ENCODE peak calls at places on chromosomes 1 and 21, in eight cellular contexts. G, I, W, K, P, F, O and S are unnamed samples.

GRCh38 chr1:102191723-102192122 is 195.0 kb upstream of the OLFM3 start:
- DNase-seq in G (peak; percentile 75), I (peak; percentile 85), W (peak; percentile 8), K (peak; percentile 40), P (no peak), F (no peak), O (peak; percentile 8), S (no peak)

GRCh38 chr1:175129182-175129581 is 61.5 kb downstream of the TNN start:
- DNase-seq in G (no peak), I (no peak), W (peak; percentile 75), K (no peak), P (no peak), F (no peak), O (no peak), S (peak; percentile 7)

GRCh38 chr1:11725616-11726015 is 10.3 kb upstream of the AGTRAP start:
- DNase-seq in G (no peak), I (no peak), W (no peak), K (no peak), P (no peak), F (no peak), O (no peak), S (no peak)

GRCh38 chr1:223834660-223835263 is 11.0 kb downstream of the TP53BP2 start:
- DNase-seq in G (no peak), I (no peak), W (peak; percentile 87), K (no peak), P (no peak), F (no peak), O (peak; percentile 68), S (no peak)

GRCh38 chr21:37082856-37083611 is 10.0 kb downstream of the TTC3 start:
- DNase-seq in G (no peak), I (no peak), W (no peak), K (no peak), P (no peak), F (no peak), O (no peak), S (no peak)

GRCh38 chr1:244388961-244389360 is 62.7 kb downstream of the ADSS2 start:
- DNase-seq in G (no peak), I (no peak), W (no peak), K (no peak), P (no peak), F (no peak), O (no peak), S (no peak)

GRCh38 chr1:206729507-206729906 is 41.1 kb upstream of the IL19 start:
- DNase-seq in G (no peak), I (no peak), W (no peak), K (no peak), P (no peak), F (no peak), O (no peak), S (no peak)

GRCh38 chr1:27105018-27105417 is 49.9 kb downstream of the SLC9A1 start:
- DNase-seq in G (no peak), I (no peak), W (no peak), K (no peak), P (no peak), F (no peak), O (no peak), S (no peak)

GRCh38 chr1:183742367-183742766 is 62.6 kb upstream of the RGL1 start:
- DNase-seq in G (peak; percentile 32), I (no peak), W (no peak), K (no peak), P (no peak), F (no peak), O (no peak), S (no peak)

GRCh38 chr1:234408757-234409156 is 35.5 kb downstream of the COA6 start:
- DNase-seq in G (no peak), I (no peak), W (no peak), K (no peak), P (no peak), F (no peak), O (peak; percentile 90), S (no peak)

GRCh38 chr1:10338047-10338446 is 60.8 kb upstream of the PGD start:
- DNase-seq in G (peak; percentile 62), I (peak; percentile 68), W (peak; percentile 61), K (peak; percentile 61), P (peak; percentile 27), F (no peak), O (peak; percentile 38), S (no peak)

GRCh38 chr1:221718391-221719277 is 23.3 kb downstream of the DUSP10 start:
- DNase-seq in G (peak; percentile 40), I (peak; percentile 25), W (peak; percentile 54), K (no peak), P (no peak), F (no peak), O (no peak), S (no peak)

GRCh38 chr1:103529746-103530145 is 4.2 kb downstream of the RNPC3 start:
- DNase-seq in G (peak; percentile 9), I (peak; percentile 58), W (no peak), K (no peak), P (peak; percentile 16), F (no peak), O (peak; percentile 47), S (no peak)

GRCh38 chr1:77538956-77539509 is 143.4 kb downstream of the ZZZ3 start:
- DNase-seq in G (peak; percentile 20), I (no peak), W (peak; percentile 85), K (no peak), P (peak; percentile 35), F (no peak), O (no peak), S (peak; percentile 62)

GRCh38 chr1:118154220-118154619 is 30.8 kb downstream of the SPAG17 start:
- DNase-seq in G (peak; percentile 34), I (peak; percentile 21), W (peak; percentile 45), K (no peak), P (no peak), F (no peak), O (no peak), S (no peak)

GRCh38 chr1:119982006-119982405 is 85.7 kb upstream of the ADAM30 start:
- DNase-seq in G (no peak), I (no peak), W (peak; percentile 70), K (no peak), P (no peak), F (no peak), O (no peak), S (no peak)

GRCh38 chr1:191757003-191757402 is 401.3 kb upstream of the RGS18 start:
- DNase-seq in G (no peak), I (no peak), W (no peak), K (no peak), P (no peak), F (no peak), O (no peak), S (no peak)

GRCh38 chr1:14760780-14761179 is 162.3 kb downstream of the KAZN start:
- DNase-seq in G (no peak), I (no peak), W (no peak), K (no peak), P (no peak), F (no peak), O (no peak), S (no peak)
- H3K9me3 ChIP-seq in G (no peaks in the 10 kb centered on the region), I (no peaks in the 10 kb centered on the region), W (no peaks in the 10 kb centered on the region), K (no peaks in the 10 kb centered on the region), P (no peaks in the 10 kb centered on the region), F (no peaks in the 10 kb centered on the region), O (no peaks in the 10 kb centered on the region), S (no peaks in the 10 kb centered on the region)

DNA sequence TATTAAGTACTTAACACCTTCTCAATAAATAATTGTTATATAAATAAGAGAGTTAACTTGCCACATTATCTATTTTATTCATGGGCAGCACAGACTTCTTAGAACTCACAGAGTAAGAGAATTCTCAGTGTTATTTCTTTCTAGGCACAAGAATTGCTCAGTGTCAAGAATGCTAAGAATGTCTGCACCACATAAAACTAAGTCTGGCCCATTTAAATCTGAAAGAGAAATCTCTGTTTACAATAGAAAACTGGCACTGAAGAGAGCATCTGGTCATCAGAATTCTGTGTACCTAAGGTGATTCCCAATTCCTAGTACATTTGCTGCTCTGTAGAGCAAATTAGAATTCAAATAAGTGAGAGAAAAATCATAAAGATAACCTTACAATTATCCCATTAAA is 3.8 kb downstream of the OR10K2 start:
- DNase-seq in G (no peak), I (peak; percentile 22), W (no peak), K (no peak), P (no peak), F (no peak), O (no peak), S (no peak)
- H3K9me3 ChIP-seq in G (no peaks in the 10 kb centered on the region), I (no peaks in the 10 kb centered on the region), W (no peaks in the 10 kb centered on the region), K (no peaks in the 10 kb centered on the region), P (peaks cover under 1% of the 10 kb centered on the region), F (no peaks in the 10 kb centered on the region), O (no peaks in the 10 kb centered on the region), S (peaks cover 2% of the 10 kb centered on the region)

GRCh38 chr21:45187646-45188045 is 100.0 kb downstream of the POFUT2 start:
- DNase-seq in G (no peak), I (no peak), W (no peak), K (no peak), P (no peak), F (no peak), O (no peak), S (no peak)

GRCh38 chr21:45184869-45185268 is 102.8 kb downstream of the POFUT2 start:
- DNase-seq in G (no peak), I (no peak), W (no peak), K (no peak), P (no peak), F (no peak), O (no peak), S (no peak)

GRCh38 chr21:45192332-45192731 is 95.4 kb downstream of the POFUT2 start:
- DNase-seq in G (no peak), I (peak; percentile 33), W (no peak), K (no peak), P (no peak), F (no peak), O (no peak), S (no peak)

GRCh38 chr21:45186709-45187108 is 101.0 kb downstream of the POFUT2 start:
- DNase-seq in G (no peak), I (no peak), W (no peak), K (no peak), P (no peak), F (no peak), O (no peak), S (no peak)

DNA sequence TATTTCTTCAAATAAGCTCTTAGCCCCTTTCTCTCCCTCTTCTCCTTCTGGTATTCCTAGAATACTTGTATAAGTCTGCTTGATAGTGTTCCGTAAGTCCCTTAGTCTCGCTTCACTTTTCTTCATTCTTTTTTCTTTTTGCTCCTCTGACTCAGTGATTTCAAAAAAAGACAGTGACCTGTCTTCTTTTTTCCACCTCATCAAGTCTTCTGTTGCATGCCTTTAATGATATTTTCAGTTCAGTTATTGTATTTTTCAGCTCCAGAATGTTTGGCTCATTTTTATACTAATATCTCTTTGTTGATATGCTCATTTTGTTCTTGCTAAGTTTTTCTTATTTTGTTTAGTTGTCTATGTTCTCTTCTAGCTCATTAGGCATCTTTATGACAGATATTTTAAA is 97.7 kb downstream of the POFUT2 start:
- DNase-seq in G (no peak), I (no peak), W (no peak), K (no peak), P (no peak), F (no peak), O (no peak), S (no peak)
- H3K9me3 ChIP-seq in G (peaks cover 26% of the 10 kb centered on the region), I (peaks cover 18% of the 10 kb centered on the region), W (no peaks in the 10 kb centered on the region), K (no peaks in the 10 kb centered on the region), P (peaks cover 16% of the 10 kb centered on the region), F (peaks cover 13% of the 10 kb centered on the region), O (peaks cover 34% of the 10 kb centered on the region), S (peaks cover 48% of the 10 kb centered on the region)

DNA sequence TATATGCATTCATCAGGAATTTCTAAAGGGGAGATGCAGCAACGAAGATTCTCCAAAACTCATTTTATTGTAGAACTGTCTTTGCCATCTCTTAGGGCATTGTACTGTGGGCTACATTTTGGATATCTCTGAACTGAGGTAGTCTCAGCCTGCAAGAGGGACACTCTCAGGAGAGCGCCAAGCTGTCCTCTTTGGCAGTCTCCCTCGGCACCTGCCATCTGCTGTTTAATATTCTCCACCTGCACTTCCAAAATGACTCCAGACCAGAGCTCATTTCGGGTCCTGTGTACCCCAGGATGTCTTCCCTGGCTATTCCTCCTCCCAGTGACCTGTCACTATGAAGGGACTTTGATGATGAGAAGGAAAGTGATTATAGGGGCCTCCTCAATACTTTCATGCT is 356.3 kb upstream of the C1orf174 start:
- DNase-seq in G (no peak), I (no peak), W (no peak), K (no peak), P (no peak), F (no peak), O (no peak), S (no peak)
- H3K9me3 ChIP-seq in G (no peaks in the 10 kb centered on the region), I (peaks cover 6% of the 10 kb centered on the region), W (no peaks in the 10 kb centered on the region), K (peaks cover 23% of the 10 kb centered on the region), P (no peaks in the 10 kb centered on the region), F (no peaks in the 10 kb centered on the region), O (peaks cover 30% of the 10 kb centered on the region), S (no peaks in the 10 kb centered on the region)